ENCODE peak calls at places on chromosomes 7 and 10, in six cellular contexts. M is Calu3, F is HFFc6, E is RWPE1, N is heart left ventricle, B is brain microvascular endothelial cell. O is an unnamed sample.

GRCh38 chr7:66167773-66168367 is 37.3 kb upstream of the TPST1 start:
- DNase-seq in M (no peak), F (peak; percentile 93), E (no peak), N (no peak), B (peak; percentile 78), O (peak; percentile 29)

GRCh38 chr7:94877731-94878670 is 29.4 kb upstream of the PPP1R9A start:
- DNase-seq in M (peak; percentile 12), F (no peak), E (no peak), N (no peak), B (no peak), O (no peak)

GRCh38 chr10:80509403-80510161 is 28.1 kb upstream of the SH2D4B start:
- DNase-seq in M (peak; percentile 78), F (peak; percentile 75), E (peak; percentile 96), N (peak; percentile 71), B (peak; percentile 86), O (peak; percentile 81)

GRCh38 chr7:95596183-95597135 is at the start of gene PDK4:
- DNase-seq in M (peak; percentile 78), F (peak; percentile 11), E (peak; percentile 17), N (peak; percentile 92), B (peak; percentile 42), O (peak; percentile 89)

GRCh38 chr10:30631188-30631587 is 1.6 kb upstream of the LYZL2 start:
- DNase-seq in M (no peak), F (no peak), E (no peak), N (no peak), B (no peak), O (no peak)

GRCh38 chr7:68964060-68964459 is 634.2 kb upstream of the AUTS2 start:
- DNase-seq in M (no peak), F (no peak), E (no peak), N (no peak), B (peak; percentile 10), O (no peak)

GRCh38 chr7:5429253-5429856 is 5.7 kb upstream of the TNRC18 start:
- DNase-seq in M (peak; percentile 82), F (no peak), E (peak; percentile 66), N (peak; percentile 53), B (no peak), O (no peak)

GRCh38 chr10:113303747-113304146 is 249.1 kb upstream of the HABP2 start:
- DNase-seq in M (no peak), F (no peak), E (no peak), N (no peak), B (peak; percentile 26), O (peak; percentile 20)

GRCh38 chr10:121845044-121845784 is 82.6 kb downstream of the ATE1 start:
- DNase-seq in M (no peak), F (no peak), E (no peak), N (no peak), B (no peak), O (no peak)

GRCh38 chr7:19122018-19122588 is 4.7 kb upstream of the TWIST1 start:
- DNase-seq in M (no peak), F (peak; percentile 66), E (no peak), N (no peak), B (peak; percentile 47), O (peak; percentile 64)

GRCh38 chr7:118839544-118839943 is 615.0 kb downstream of the ANKRD7 start:
- DNase-seq in M (no peak), F (no peak), E (no peak), N (no peak), B (no peak), O (no peak)

GRCh38 chr10:57338823-57339558 is 928.7 kb downstream of the IPMK start:
- DNase-seq in M (peak; percentile 45), F (peak; percentile 40), E (peak; percentile 28), N (no peak), B (peak; percentile 36), O (peak; percentile 56)

GRCh38 chr10:60917331-60918280 is 26.4 kb downstream of the RHOBTB1 start:
- DNase-seq in M (no peak), F (peak; percentile 25), E (no peak), N (no peak), B (no peak), O (no peak)

GRCh38 chr10:33341638-33342037 is 7.2 kb upstream of the NRP1 start:
- DNase-seq in M (no peak), F (peak; percentile 39), E (peak; percentile 24), N (no peak), B (peak; percentile 22), O (peak; percentile 17)

GRCh38 chr7:29177963-29178612 is 16.5 kb upstream of the CHN2 start:
- DNase-seq in M (peak; percentile 43), F (no peak), E (no peak), N (peak; percentile 64), B (peak; percentile 59), O (no peak)

GRCh38 chr7:44735403-44736165 is 13.1 kb upstream of the ZMIZ2 start:
- DNase-seq in M (peak; percentile 70), F (peak; percentile 97), E (peak; percentile 78), N (no peak), B (peak; percentile 97), O (peak; percentile 95)

GRCh38 chr10:30662809-30663208 is 33.3 kb upstream of the LYZL2 start:
- DNase-seq in M (no peak), F (no peak), E (no peak), N (no peak), B (no peak), O (no peak)

GRCh38 chr10:13349776-13350274 is 1.7 kb upstream of the SEPHS1 start:
- DNase-seq in M (peak; percentile 50), F (peak; percentile 41), E (peak; percentile 13), N (peak; percentile 33), B (peak; percentile 27), O (no peak)

GRCh38 chr10:52213511-52213831 is 100.6 kb upstream of the DKK1 start:
- DNase-seq in M (no peak), F (peak; percentile 50), E (no peak), N (no peak), B (peak; percentile 67), O (peak; percentile 10)

GRCh38 chr10:17616403-17617030 is 657 bp downstream of the HACD1 start:
- DNase-seq in M (peak; percentile 65), F (peak; percentile 57), E (peak; percentile 63), N (peak; percentile 86), B (peak; percentile 37), O (peak; percentile 72)

GRCh38 chr10:34655286-34656170 is 159.6 kb downstream of the PARD3 start:
- DNase-seq in M (peak; percentile 74), F (peak; percentile 67), E (peak; percentile 40), N (no peak), B (peak; percentile 82), O (peak; percentile 69)

GRCh38 chr10:115049957-115050356 is 43.2 kb upstream of the ATRNL1 start:
- DNase-seq in M (no peak), F (peak; percentile 9), E (no peak), N (no peak), B (peak; percentile 31), O (no peak)

GRCh38 chr10:127737563-127738511 is 852 bp downstream of the FOXI2 start:
- DNase-seq in M (no peak), F (no peak), E (no peak), N (no peak), B (no peak), O (no peak)

GRCh38 chr7:102935450-102936110 is 22.8 kb downstream of the LRRC17 start:
- DNase-seq in M (no peak), F (no peak), E (no peak), N (no peak), B (no peak), O (no peak)

GRCh38 chr10:8061274-8062211 is 7.1 kb downstream of the GATA3 start:
- DNase-seq in M (no peak), F (no peak), E (no peak), N (no peak), B (no peak), O (no peak)

GRCh38 chr10:129541208-129541607 is 74.2 kb downstream of the MGMT start:
- DNase-seq in M (no peak), F (no peak), E (no peak), N (no peak), B (no peak), O (no peak)

GRCh38 chr10:60032723-60033122 is 126.4 kb upstream of the CCDC6 start:
- DNase-seq in M (peak; percentile 78), F (peak; percentile 38), E (peak; percentile 66), N (peak; percentile 23), B (peak; percentile 62), O (peak; percentile 77)

GRCh38 chr10:118571123-118571522 is 24.3 kb downstream of the PRLHR start:
- DNase-seq in M (no peak), F (no peak), E (no peak), N (no peak), B (no peak), O (no peak)

GRCh38 chr7:234712-235553 is 42.6 kb downstream of the FAM20C start:
- DNase-seq in M (peak; percentile 67), F (peak; percentile 65), E (peak; percentile 72), N (peak; percentile 53), B (no peak), O (peak; percentile 65)

GRCh38 chr10:26449726-26450125 is 11.6 kb downstream of the APBB1IP start:
- DNase-seq in M (no peak), F (no peak), E (no peak), N (no peak), B (no peak), O (no peak)

GRCh38 chr10:77636967-77637473 is 588 bp downstream of the KCNMA1 start:
- DNase-seq in M (no peak), F (no peak), E (no peak), N (no peak), B (no peak), O (no peak)

DNA sequence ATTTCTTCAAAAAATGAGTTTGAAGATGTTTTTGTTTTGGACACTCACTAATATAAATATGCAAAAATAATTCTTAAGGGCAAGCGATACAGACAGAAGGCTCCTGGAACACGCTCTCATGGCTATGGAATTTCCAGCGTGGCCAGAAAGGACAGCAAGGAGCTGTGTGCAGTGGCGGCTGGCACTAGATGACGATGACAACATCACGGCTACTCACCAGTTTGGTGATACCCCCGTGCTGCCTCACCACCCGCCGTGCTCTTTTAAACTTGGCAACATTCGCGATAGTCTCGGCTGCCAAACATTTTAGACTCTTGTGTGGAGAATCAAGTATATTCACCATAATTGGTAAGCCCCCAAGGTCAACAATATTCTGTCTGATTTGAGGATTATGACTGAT is 54.9 kb downstream of the ODAD2 start:
- DNase-seq in M (no peak), F (no peak), E (no peak), N (no peak), B (no peak), O (no peak)
- TF ChIP-seq CTCF in M (no peak), F (no peak), E (no peak), N (no peak), B (no peak), O (no peak)

DNA sequence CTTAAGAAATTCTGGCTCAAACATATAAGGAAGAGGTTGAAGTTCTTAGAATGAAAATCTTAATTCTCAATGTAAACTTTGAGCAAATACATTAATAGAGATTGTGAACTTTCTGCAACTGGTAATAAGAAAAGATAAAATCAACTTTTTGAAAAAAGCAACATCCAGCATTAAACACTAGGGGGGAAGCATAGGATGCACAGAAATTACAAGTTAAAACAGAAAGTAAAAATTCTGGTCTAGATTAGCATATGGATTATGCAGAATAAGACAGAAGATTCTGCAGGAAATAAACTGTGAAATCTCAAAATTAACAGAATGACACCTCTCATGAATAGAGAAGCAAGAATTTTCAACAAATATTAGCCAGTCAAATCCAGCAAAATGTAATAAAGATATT is 38.0 kb upstream of the CAV2 start:
- DNase-seq in M (no peak), F (no peak), E (no peak), N (no peak), B (no peak), O (no peak)
- TF ChIP-seq CTCF in M (no peak), F (peak; percentile 62), E (peak; percentile 30), N (no peak), B (peak; percentile 7), O (no peak)

GRCh38 chr7:78607099-78607498 is 808.5 kb downstream of the PHTF2 start:
- DNase-seq in M (peak; percentile 2), F (no peak), E (no peak), N (no peak), B (peak; percentile 15), O (peak; percentile 11)
- TF ChIP-seq CTCF in M (no peak), F (peak; percentile 66), E (no peak), N (no peak), B (peak; percentile 72), O (peak; percentile 28)

GRCh38 chr10:12195603-12196506 is at the start of the genes CDC123 and NUDT5:
- DNase-seq in M (peak; percentile 86), F (peak; percentile 82), E (peak; percentile 90), N (peak; percentile 90), B (peak; percentile 90), O (peak; percentile 92)
- TF ChIP-seq CTCF in M (no peak), F (peak; percentile 13), E (no peak), N (peak; percentile 9), B (no peak), O (no peak)